ENCODE peak calls at places on chromosome 19, in nine cellular contexts. Z is omental fat pad, M is fibroblast of pulmonary artery, A is NB4, D is cardiac muscle cell, B is GM12865, H is coronary artery, F is sigmoid colon, O is left ventricle myocardium inferior. V is an unnamed sample.

GRCh38 chr19:3146677-3147100 is 10.9 kb downstream of the GNA15 start:
- DNase-seq in Z (no peak), A (peak; percentile 52), M (no peak), H (no peak), F (no peak), O (no peak), B (peak; percentile 43), D (no peak), V (peak; percentile 28)

GRCh38 chr19:4233282-4233853 is 4.0 kb downstream of the EBI3 start:
- DNase-seq in H (no peak), B (peak; percentile 78), F (no peak), O (peak; percentile 36), M (peak; percentile 33), A (peak; percentile 62), Z (peak; percentile 40), D (peak; percentile 35), V (peak; percentile 41)

GRCh38 chr19:35204799-35205732 is 23.5 kb downstream of the FAM187B start:
- DNase-seq in Z (no peak), D (no peak), M (no peak), H (no peak), B (peak; percentile 90), F (no peak), A (peak; percentile 78), O (no peak), V (no peak)

GRCh38 chr19:3068071-3068470 is 5.8 kb upstream of the TLE5 start:
- DNase-seq in F (no peak), D (no peak), O (no peak), M (no peak), Z (no peak), B (no peak), A (no peak), H (no peak), V (no peak)

GRCh38 chr19:40139533-40140287 is 49.0 kb upstream of the ZNF780A start:
- DNase-seq in B (peak; percentile 73), D (peak; percentile 67), M (peak; percentile 76), H (no peak), O (no peak), Z (no peak), F (no peak), A (peak; percentile 40), V (peak; percentile 63)

GRCh38 chr19:13712767-13713201 is 51.5 kb upstream of the MRI1 start:
- DNase-seq in H (no peak), Z (no peak), O (peak; percentile 18), B (no peak), F (no peak), M (no peak), A (no peak), D (no peak), V (no peak)

GRCh38 chr19:16371540-16371986 is 46.9 kb downstream of the KLF2 start:
- DNase-seq in D (no peak), F (no peak), Z (no peak), O (peak; percentile 55), A (peak; percentile 78), B (peak; percentile 96), M (no peak), H (no peak), V (no peak)

GRCh38 chr19:58007285-58007684 is 4.7 kb upstream of the ZNF606 start:
- DNase-seq in H (no peak), A (peak; percentile 16), B (no peak), M (peak; percentile 7), F (no peak), D (no peak), O (no peak), Z (no peak), V (no peak)

GRCh38 chr19:49338023-49338677 is 2.9 kb downstream of the CD37 start:
- DNase-seq in D (no peak), A (no peak), O (no peak), H (peak; percentile 75), M (no peak), B (no peak), Z (no peak), F (no peak), V (no peak)

GRCh38 chr19:6076675-6077463 is 33.4 kb downstream of the RFX2 start:
- DNase-seq in M (peak; percentile 87), B (no peak), D (peak; percentile 82), A (no peak), Z (no peak), O (no peak), F (peak; percentile 82), H (peak; percentile 83), V (peak; percentile 82)

GRCh38 chr19:48726573-48726972 is 7.0 kb upstream of the MAMSTR start:
- DNase-seq in M (peak; percentile 42), O (no peak), Z (no peak), D (no peak), A (peak; percentile 86), H (no peak), B (peak; percentile 37), F (no peak), V (no peak)

GRCh38 chr19:35986664-35987570 is 8.1 kb upstream of the SDHAF1 start:
- DNase-seq in B (no peak), H (no peak), Z (no peak), F (no peak), A (peak; percentile 58), D (no peak), O (peak; percentile 50), M (no peak), V (no peak)

GRCh38 chr19:34662919-34663318 is 14.0 kb downstream of the SCGB2B2 start:
- DNase-seq in A (peak; percentile 61), O (no peak), H (no peak), Z (no peak), M (peak; percentile 6), D (peak; percentile 17), B (peak; percentile 56), F (no peak), V (peak; percentile 49)

DNA sequence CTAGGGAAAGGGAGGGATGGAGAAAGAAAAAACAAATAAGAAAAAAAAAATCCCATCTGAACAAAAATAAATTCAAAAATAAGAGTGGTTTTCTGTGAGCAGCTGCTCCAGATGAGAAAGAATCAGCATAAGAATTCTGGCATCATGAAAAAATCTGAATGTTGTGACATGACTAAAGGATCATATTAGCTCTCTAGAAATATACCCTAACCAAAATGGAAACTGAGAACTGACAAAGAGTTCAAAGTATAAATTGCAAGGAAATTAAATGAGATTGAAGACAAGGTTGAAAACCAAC is 579.0 kb downstream of the UQCRFS1 start:
- DNase-seq in H (no peak), F (no peak), D (no peak), M (no peak), Z (no peak), A (no peak), B (no peak), O (no peak), V (no peak)
- TF ChIP-seq CTCF in H (no peak), F (no peak), D (no peak), M (no peak), Z (no peak), A (no peak), B (no peak), O (peak; percentile 12), V (no peak)

DNA sequence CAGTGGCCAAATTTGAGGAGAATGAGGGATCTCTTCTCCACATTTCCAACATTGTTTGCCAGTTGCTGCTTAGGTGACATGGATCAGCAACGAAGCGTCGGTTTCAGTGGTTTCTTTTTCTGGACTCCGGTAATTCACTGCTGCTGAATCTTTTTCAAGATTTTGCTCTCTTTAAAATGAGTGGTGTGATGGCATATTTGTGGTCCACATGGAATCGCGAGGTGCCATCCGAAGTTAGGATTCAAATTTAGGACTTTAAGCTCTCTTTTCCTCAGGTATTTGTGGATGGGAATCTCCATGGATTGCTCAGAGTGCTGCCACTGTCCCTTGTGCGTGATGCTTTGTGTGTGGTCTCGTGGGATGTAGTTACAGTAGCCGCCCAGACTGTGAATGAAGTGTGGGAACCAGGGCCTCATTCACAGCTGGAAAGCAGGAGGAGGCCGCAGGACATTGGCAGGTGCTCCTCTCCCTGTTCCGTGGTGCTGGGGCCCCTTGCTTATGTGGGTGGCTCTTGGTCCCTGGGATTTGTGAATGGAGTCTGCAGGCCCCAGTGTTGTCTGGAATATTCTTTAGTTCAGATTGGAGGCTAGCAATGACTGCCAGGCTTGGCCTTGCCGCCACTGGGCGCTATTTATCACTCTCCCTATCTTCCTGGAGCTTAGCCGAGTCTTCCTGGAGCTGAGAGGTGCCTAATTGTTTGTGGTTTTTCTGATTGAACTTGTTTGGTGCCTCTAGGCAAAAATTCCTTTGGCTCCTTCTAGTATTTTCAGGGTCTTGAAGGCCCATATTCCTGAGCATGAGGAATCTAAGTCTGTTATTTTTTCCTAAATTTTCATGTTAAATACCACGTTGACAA is 1.5 kb downstream of the ILF3 start:
- DNase-seq in O (no peak), A (peak; percentile 75), M (peak; percentile 30), H (no peak), B (no peak), Z (no peak), D (peak; percentile 27), F (no peak), V (peak; percentile 29)
- TF ChIP-seq CTCF in O (no peak), A (peak; percentile 44), M (no peak), H (no peak), B (no peak), Z (no peak), D (no peak), F (no peak), V (no peak)

DNA sequence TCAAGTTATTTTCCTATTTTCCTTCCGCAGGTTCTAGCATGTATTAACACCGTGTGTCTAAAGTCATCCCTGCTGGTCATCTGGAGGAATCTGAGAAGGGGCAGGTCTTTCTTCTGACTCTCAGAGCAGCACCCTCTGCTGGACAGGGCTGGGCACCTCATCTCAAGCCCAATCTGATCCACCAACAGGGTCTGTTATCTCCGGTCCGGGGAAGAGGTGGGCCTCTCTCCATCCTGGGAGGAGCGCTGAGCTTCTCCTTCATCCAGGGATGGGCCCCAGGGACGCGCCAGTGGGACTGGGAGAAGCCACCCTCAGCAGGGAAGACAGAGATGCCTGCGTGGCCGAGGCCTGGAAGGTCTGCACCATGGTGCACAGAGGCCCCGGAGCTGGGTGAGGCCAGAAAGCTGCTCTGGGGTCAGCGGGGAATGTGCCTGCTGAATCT is 26.0 kb upstream of the ZNF331 start:
- DNase-seq in H (no peak), A (peak; percentile 72), B (peak; percentile 19), M (peak; percentile 71), O (peak; percentile 40), F (peak; percentile 74), D (peak; percentile 69), Z (peak; percentile 47), V (peak; percentile 17)
- TF ChIP-seq CTCF in H (peak; percentile 41), A (peak; percentile 79), B (peak; percentile 30), M (peak; percentile 67), O (peak; percentile 82), F (peak; percentile 64), D (peak; percentile 72), Z (peak; percentile 56), V (peak; percentile 19)

GRCh38 chr19:29477831-29478577 is 47.8 kb upstream of the VSTM2B start:
- DNase-seq in O (no peak), D (no peak), H (no peak), F (no peak), A (no peak), M (no peak), B (no peak), Z (no peak), V (no peak)

GRCh38 chr19:29479941-29480340 is 45.9 kb upstream of the VSTM2B start:
- DNase-seq in F (peak; percentile 35), H (no peak), D (no peak), A (no peak), O (no peak), B (no peak), Z (no peak), M (no peak), V (no peak)

GRCh38 chr19:29480507-29480906 is 45.3 kb upstream of the VSTM2B start:
- DNase-seq in Z (no peak), D (no peak), M (no peak), O (no peak), B (no peak), A (no peak), H (no peak), F (no peak), V (no peak)

GRCh38 chr19:29476528-29476927 is 49.3 kb upstream of the VSTM2B start:
- DNase-seq in O (no peak), A (no peak), D (no peak), Z (no peak), F (no peak), H (no peak), M (no peak), B (no peak), V (no peak)

GRCh38 chr19:29478578-29479565 is 46.9 kb upstream of the VSTM2B start:
- DNase-seq in O (no peak), F (no peak), A (peak; percentile 17), B (peak; percentile 35), H (no peak), D (no peak), Z (no peak), M (no peak), V (no peak)
- TF ChIP-seq CTCF in O (peak; percentile 58), F (peak; percentile 25), A (peak; percentile 53), B (peak; percentile 53), H (no peak), D (peak; percentile 15), Z (no peak), M (no peak), V (no peak)

V was measured in MCF 10A.